ENCODE peak calls at places on chromosomes 12 and 14, in seven cellular contexts. R, L, Z, B, O, A and I are unnamed samples.

GRCh38 chr14:60002819-60003492 is 83.0 kb downstream of the LRRC9 start:
- DNase-seq in R (no peak), L (peak; percentile 79), Z (no peak), B (no peak), O (peak; percentile 5), A (no peak), I (no peak)

GRCh38 chr12:26648584-26648983 is 184.4 kb downstream of the ITPR2 start:
- DNase-seq in R (no peak), L (no peak), Z (peak; percentile 8), B (no peak), O (peak; percentile 23), A (no peak), I (no peak)

GRCh38 chr12:56129210-56129691 is 1.2 kb downstream of the ESYT1 start:
- DNase-seq in R (peak; percentile 66), L (peak; percentile 71), Z (peak; percentile 46), B (peak; percentile 88), O (peak; percentile 68), A (peak; percentile 79), I (peak; percentile 81)

GRCh38 chr12:67034110-67034879 is 234.9 kb upstream of the CAND1 start:
- DNase-seq in R (no peak), L (no peak), Z (no peak), B (no peak), O (no peak), A (no peak), I (peak; percentile 35)

GRCh38 chr14:55412686-55413085 is 1.1 kb upstream of the ATG14 start:
- DNase-seq in R (no peak), L (no peak), Z (no peak), B (no peak), O (no peak), A (no peak), I (no peak)

GRCh38 chr14:90828642-90829487 is 12.6 kb upstream of the TTC7B start:
- DNase-seq in R (no peak), L (no peak), Z (no peak), B (no peak), O (no peak), A (no peak), I (no peak)

GRCh38 chr14:29558516-29558915 is 369.1 kb downstream of the PRKD1 start:
- DNase-seq in R (no peak), L (no peak), Z (no peak), B (no peak), O (no peak), A (no peak), I (no peak)

GRCh38 chr12:5473076-5473475 is 41.2 kb downstream of the NTF3 start:
- DNase-seq in R (no peak), L (no peak), Z (no peak), B (no peak), O (no peak), A (no peak), I (no peak)

GRCh38 chr12:6825398-6826124 is 2.6 kb upstream of the P3H3 start:
- DNase-seq in R (peak; percentile 89), L (peak; percentile 89), Z (peak; percentile 95), B (peak; percentile 73), O (peak; percentile 86), A (peak; percentile 78), I (peak; percentile 94)

GRCh38 chr12:107622005-107622404 is 63.6 kb upstream of the PWP1 start:
- DNase-seq in R (no peak), L (no peak), Z (no peak), B (no peak), O (no peak), A (no peak), I (no peak)

DNA sequence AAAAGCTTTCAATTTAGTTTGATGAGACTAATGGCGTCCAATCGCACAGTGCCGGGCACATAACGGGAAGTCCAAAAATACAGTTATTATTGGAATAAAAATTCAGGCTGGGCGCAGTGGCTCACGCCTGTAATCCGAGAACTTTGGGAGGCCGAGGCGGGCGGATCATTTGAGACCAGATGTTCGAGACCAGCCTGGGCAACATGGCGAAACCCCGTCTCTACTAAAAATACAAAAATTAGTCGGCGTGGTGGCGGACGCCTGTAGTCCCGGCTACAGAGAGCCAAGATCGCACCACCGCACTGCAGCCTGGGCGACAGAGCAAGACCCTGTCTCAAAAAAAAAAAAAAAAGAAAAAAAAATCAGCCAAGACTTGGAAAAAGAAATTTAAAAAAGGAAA is 1.2 kb upstream of the FKBP4 start:
- DNase-seq in R (no peak), L (no peak), Z (no peak), B (no peak), O (no peak), A (no peak), I (no peak)
- H3K4me3 ChIP-seq in R (no peak overlapping the region), L (no peak overlapping the region), Z (no peak overlapping the region), B (no peak overlapping the region), O (no peak overlapping the region), A (no peak overlapping the region), I (no peak overlapping the region)

GRCh38 chr12:75414671-75415070 is 23.8 kb downstream of the GLIPR1L2 start:
- DNase-seq in R (no peak), L (no peak), Z (no peak), B (no peak), O (no peak), A (no peak), I (no peak)
- H3K27ac ChIP-seq in R (no peak overlapping the region), L (no peak overlapping the region), Z (no peak overlapping the region), B (no peak overlapping the region), O (no peak overlapping the region), A (no peak overlapping the region), I (no peak overlapping the region)

GRCh38 chr12:53299454-53300180 is at the start of gene MYG1:
- DNase-seq in R (peak; percentile 78), L (peak; percentile 88), Z (peak; percentile 85), B (peak; percentile 85), O (peak; percentile 91), A (peak; percentile 90), I (peak; percentile 91)

GRCh38 chr12:53295891-53296219 is 513 bp downstream of the PFDN5 start:
- DNase-seq in R (no peak), L (no peak), Z (no peak), B (no peak), O (no peak), A (no peak), I (no peak)

GRCh38 chr12:53298154-53298553 is 1.3 kb upstream of the MYG1 start:
- DNase-seq in R (no peak), L (no peak), Z (no peak), B (no peak), O (no peak), A (no peak), I (no peak)

GRCh38 chr12:53300187-53300586 is 692 bp downstream of the MYG1 start:
- DNase-seq in R (no peak), L (no peak), Z (no peak), B (no peak), O (peak; percentile 5), A (no peak), I (no peak)

GRCh38 chr12:53299101-53299453 is 418 bp upstream of the MYG1 start:
- DNase-seq in R (no peak), L (no peak), Z (peak; percentile 58), B (no peak), O (no peak), A (peak; percentile 82), I (no peak)
- H3K4me1 ChIP-seq in R (no peaks in the 10 kb centered on the region), L (peaks cover 39% of the 10 kb centered on the region), Z (peaks cover 53% of the 10 kb centered on the region), B (peaks cover 54% of the 10 kb centered on the region), O (peaks cover 9% of the 10 kb centered on the region), A (peaks cover 78% of the 10 kb centered on the region), I (peaks cover 76% of the 10 kb centered on the region)

GRCh38 chr12:124518051-124518932 is 49.1 kb downstream of the NCOR2 start:
- DNase-seq in R (peak; percentile 99), L (peak; percentile 98), Z (peak; percentile 98), B (peak; percentile 55), O (peak; percentile 95), A (no peak), I (peak; percentile 89)
- H3K4me3 ChIP-seq in R (peak overlapping the region; percentile 71), L (peak overlapping the region; percentile 57), Z (peak overlapping the region; percentile 46), B (peak overlapping the region; percentile 40), O (no peak overlapping the region), A (no peak overlapping the region), I (peak overlapping the region; percentile 21)

GRCh38 chr12:124855275-124855957 is 8.2 kb downstream of the SCARB1 start:
- DNase-seq in R (no peak), L (no peak), Z (no peak), B (no peak), O (no peak), A (no peak), I (no peak)
- H3K27ac ChIP-seq in R (peak overlapping the region; percentile 54), L (no peak overlapping the region), Z (peak overlapping the region; percentile 63), B (no peak overlapping the region), O (peak overlapping the region; percentile 86), A (no peak overlapping the region), I (no peak overlapping the region)